ENCODE peak calls at places on chromosomes 16 and 17, in four cellular contexts. One of them, this sample, is unnamed.

GRCh38 chr16:27464663-27465482 is 62.9 kb downstream of the IL21R start:
- DNase-seq in left ventricle myocardium inferior: no peak
- DNase-seq in testis: no peak
- DNase-seq in cardiac fibroblast: no peak
- DNase-seq in this sample: no peak

GRCh38 chr17:61398721-61399130 is 917 bp upstream of the TBX2 start:
- DNase-seq in left ventricle myocardium inferior: no peak
- DNase-seq in testis: no peak
- DNase-seq in cardiac fibroblast: peak
- DNase-seq in this sample: no peak

GRCh38 chr16:87829123-87829980 is 40.0 kb downstream of the SLC7A5 start:
- DNase-seq in left ventricle myocardium inferior: no peak
- DNase-seq in testis: no peak
- DNase-seq in cardiac fibroblast: no peak
- DNase-seq in this sample: no peak

GRCh38 chr16:51538707-51539604 is 387.9 kb upstream of the SALL1 start:
- DNase-seq in left ventricle myocardium inferior: no peak
- DNase-seq in testis: no peak
- DNase-seq in cardiac fibroblast: peak
- DNase-seq in this sample: peak

GRCh38 chr17:78689029-78689428 is 93.0 kb downstream of the CYTH1 start:
- DNase-seq in left ventricle myocardium inferior: no peak
- DNase-seq in testis: no peak
- DNase-seq in cardiac fibroblast: no peak
- DNase-seq in this sample: no peak

GRCh38 chr17:77491921-77492445 is 351.2 kb downstream of the SEC14L1 start:
- DNase-seq in left ventricle myocardium inferior: peak
- DNase-seq in testis: no peak
- DNase-seq in cardiac fibroblast: no peak
- DNase-seq in this sample: no peak

GRCh38 chr16:29862383-29862883 is 593 bp downstream of the CDIPT start:
- DNase-seq in left ventricle myocardium inferior: peak
- DNase-seq in testis: peak
- DNase-seq in cardiac fibroblast: peak
- DNase-seq in this sample: no peak

GRCh38 chr17:73952498-73953205 is 250.8 kb upstream of the RPL38 start:
- DNase-seq in left ventricle myocardium inferior: peak
- DNase-seq in testis: peak
- DNase-seq in cardiac fibroblast: no peak
- DNase-seq in this sample: no peak

GRCh38 chr17:55161935-55162555 is 102.7 kb upstream of the HLF start:
- DNase-seq in left ventricle myocardium inferior: no peak
- DNase-seq in testis: no peak
- DNase-seq in cardiac fibroblast: peak
- DNase-seq in this sample: peak

GRCh38 chr17:70434536-70435490 is 265.5 kb downstream of the KCNJ2 start:
- DNase-seq in left ventricle myocardium inferior: no peak
- DNase-seq in testis: no peak
- DNase-seq in cardiac fibroblast: no peak
- DNase-seq in this sample: no peak

GRCh38 chr17:14205992-14206461 is 30.6 kb downstream of the CDRT15 start:
- DNase-seq in left ventricle myocardium inferior: peak
- DNase-seq in testis: no peak
- DNase-seq in cardiac fibroblast: no peak
- DNase-seq in this sample: no peak

GRCh38 chr16:3027983-3028715 is 4.3 kb downstream of the THOC6 start:
- DNase-seq in left ventricle myocardium inferior: peak
- DNase-seq in testis: peak
- DNase-seq in cardiac fibroblast: peak
- DNase-seq in this sample: peak

GRCh38 chr17:79594271-79594670 is 16.6 kb downstream of the RBFOX3 start:
- DNase-seq in left ventricle myocardium inferior: no peak
- DNase-seq in testis: no peak
- DNase-seq in cardiac fibroblast: no peak
- DNase-seq in this sample: no peak

GRCh38 chr16:24523569-24523968 is 15.8 kb upstream of the RBBP6 start:
- DNase-seq in left ventricle myocardium inferior: no peak
- DNase-seq in testis: peak
- DNase-seq in cardiac fibroblast: no peak
- DNase-seq in this sample: no peak

GRCh38 chr17:27811961-27812360 is 11.6 kb upstream of the NOS2 start:
- DNase-seq in left ventricle myocardium inferior: no peak
- DNase-seq in testis: no peak
- DNase-seq in cardiac fibroblast: no peak
- DNase-seq in this sample: no peak

GRCh38 chr17:14790518-14790917 is 474.6 kb downstream of the PMP22 start:
- DNase-seq in left ventricle myocardium inferior: no peak
- DNase-seq in testis: no peak
- DNase-seq in cardiac fibroblast: peak
- DNase-seq in this sample: peak

GRCh38 chr16:77409311-77409710 is 25.5 kb downstream of the ADAMTS18 start:
- DNase-seq in left ventricle myocardium inferior: no peak
- DNase-seq in testis: no peak
- DNase-seq in cardiac fibroblast: no peak
- DNase-seq in this sample: no peak

GRCh38 chr16:12658506-12658905 is 145.2 kb downstream of the CPPED1 start:
- DNase-seq in left ventricle myocardium inferior: no peak
- DNase-seq in testis: no peak
- DNase-seq in cardiac fibroblast: no peak
- DNase-seq in this sample: no peak

GRCh38 chr17:35372846-35373531 is 432 bp downstream of the SLFN11 start:
- DNase-seq in left ventricle myocardium inferior: peak
- DNase-seq in testis: no peak
- DNase-seq in cardiac fibroblast: peak
- DNase-seq in this sample: no peak

GRCh38 chr17:44546711-44547606 is 10.3 kb upstream of the FZD2 start:
- DNase-seq in left ventricle myocardium inferior: no peak
- DNase-seq in testis: no peak
- DNase-seq in cardiac fibroblast: peak
- DNase-seq in this sample: peak

GRCh38 chr16:65700599-65700998 is 578.7 kb upstream of the CDH11 start:
- DNase-seq in left ventricle myocardium inferior: no peak
- DNase-seq in testis: no peak
- DNase-seq in cardiac fibroblast: no peak
- DNase-seq in this sample: no peak

DNA sequence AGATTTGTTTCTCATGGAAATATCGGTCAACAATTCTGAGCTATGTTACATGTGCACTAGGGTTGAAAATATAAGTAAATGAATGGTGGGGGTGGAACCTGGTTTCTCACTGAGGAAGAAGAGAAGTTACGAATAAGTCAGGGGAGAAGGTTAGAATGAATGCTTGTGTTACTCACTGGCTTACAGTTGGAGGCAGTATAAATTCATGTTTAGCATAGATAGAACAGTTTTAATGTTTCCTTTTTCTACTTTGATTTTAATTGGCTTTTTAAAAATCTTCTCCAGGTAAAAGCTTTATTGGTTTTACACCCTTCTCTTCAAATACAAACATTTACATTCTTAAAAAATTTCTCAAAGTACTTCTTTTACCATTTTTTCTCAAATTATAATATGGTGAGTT is 1113.7 kb downstream of the CDH11 start:
- DNase-seq in left ventricle myocardium inferior: no peak
- DNase-seq in testis: no peak
- DNase-seq in cardiac fibroblast: no peak
- DNase-seq in this sample: no peak
- TF ChIP-seq CTCF in left ventricle myocardium inferior: no peak
- TF ChIP-seq CTCF in testis: no peak
- TF ChIP-seq CTCF in cardiac fibroblast: no peak
- TF ChIP-seq CTCF in this sample: peak

DNA sequence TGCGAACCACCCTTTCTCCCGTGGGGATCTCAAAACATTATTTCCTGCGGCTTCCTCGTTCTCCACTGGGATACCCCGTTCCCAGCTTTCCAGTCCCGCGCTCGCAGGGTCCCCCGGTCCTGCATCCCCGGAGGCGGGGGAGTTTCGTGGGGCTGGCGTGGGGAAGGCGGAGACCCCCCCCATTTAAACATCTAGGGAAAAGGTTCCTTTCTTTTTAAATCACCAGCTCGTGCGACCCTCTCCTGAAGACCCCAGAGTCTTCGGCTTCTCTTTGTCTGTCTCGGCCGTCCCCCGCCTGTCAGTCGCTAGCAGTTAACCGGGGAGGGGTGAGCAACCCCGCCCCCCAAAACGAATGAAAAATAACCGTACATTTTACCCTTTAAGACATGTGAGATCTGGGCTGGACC is 486 bp upstream of the IGF2BP1 start:
- DNase-seq in left ventricle myocardium inferior: no peak
- DNase-seq in testis: no peak
- DNase-seq in cardiac fibroblast: no peak
- DNase-seq in this sample: no peak
- H3K4me3 ChIP-seq in left ventricle myocardium inferior: peak
- H3K4me3 ChIP-seq in testis: peak
- H3K4me3 ChIP-seq in cardiac fibroblast: peak
- H3K4me3 ChIP-seq in this sample: peak

DNA sequence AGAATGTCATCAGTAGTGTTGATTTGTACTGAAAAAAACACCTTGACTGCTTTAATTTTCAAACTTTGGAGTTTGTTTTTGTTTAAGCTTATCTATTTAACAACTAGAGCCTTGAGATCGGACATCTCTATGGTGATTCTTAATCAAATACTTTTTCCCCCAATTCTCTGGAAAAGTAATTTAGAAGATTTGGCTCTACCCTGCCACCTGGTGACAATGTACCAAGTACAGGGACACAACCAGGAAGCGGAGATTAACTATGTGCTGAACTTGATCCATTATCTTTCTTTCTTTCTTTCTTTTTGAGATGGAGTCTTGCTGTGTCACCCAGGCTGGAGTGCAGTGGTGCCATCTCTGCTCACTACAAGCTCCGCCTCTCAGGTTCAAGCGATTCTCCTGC is 30.8 kb downstream of the USP43 start:
- DNase-seq in left ventricle myocardium inferior: no peak
- DNase-seq in testis: peak
- DNase-seq in cardiac fibroblast: no peak
- DNase-seq in this sample: no peak
- TF ChIP-seq CTCF in left ventricle myocardium inferior: peak
- TF ChIP-seq CTCF in testis: no peak
- TF ChIP-seq CTCF in cardiac fibroblast: no peak
- TF ChIP-seq CTCF in this sample: peak

GRCh38 chr17:75897076-75898019 is 597 bp upstream of the TRIM65 start:
- DNase-seq in left ventricle myocardium inferior: no peak
- DNase-seq in testis: no peak
- DNase-seq in cardiac fibroblast: no peak
- DNase-seq in this sample: no peak
- H3K4me3 ChIP-seq in left ventricle myocardium inferior: peak
- H3K4me3 ChIP-seq in testis: peak
- H3K4me3 ChIP-seq in cardiac fibroblast: peak
- H3K4me3 ChIP-seq in this sample: peak

GRCh38 chr17:6496116-6496481 is 51.8 kb downstream of the PIMREG start:
- DNase-seq in left ventricle myocardium inferior: no peak
- DNase-seq in testis: no peak
- DNase-seq in cardiac fibroblast: no peak
- DNase-seq in this sample: no peak

GRCh38 chr17:6497496-6498221 is 53.4 kb downstream of the PIMREG start:
- DNase-seq in left ventricle myocardium inferior: no peak
- DNase-seq in testis: no peak
- DNase-seq in cardiac fibroblast: no peak
- DNase-seq in this sample: no peak

GRCh38 chr17:6496636-6497441 is 52.6 kb downstream of the PIMREG start:
- DNase-seq in left ventricle myocardium inferior: no peak
- DNase-seq in testis: no peak
- DNase-seq in cardiac fibroblast: no peak
- DNase-seq in this sample: no peak

GRCh38 chr17:6494239-6494941 is 50.1 kb downstream of the PIMREG start:
- DNase-seq in left ventricle myocardium inferior: no peak
- DNase-seq in testis: no peak
- DNase-seq in cardiac fibroblast: no peak
- DNase-seq in this sample: no peak

DNA sequence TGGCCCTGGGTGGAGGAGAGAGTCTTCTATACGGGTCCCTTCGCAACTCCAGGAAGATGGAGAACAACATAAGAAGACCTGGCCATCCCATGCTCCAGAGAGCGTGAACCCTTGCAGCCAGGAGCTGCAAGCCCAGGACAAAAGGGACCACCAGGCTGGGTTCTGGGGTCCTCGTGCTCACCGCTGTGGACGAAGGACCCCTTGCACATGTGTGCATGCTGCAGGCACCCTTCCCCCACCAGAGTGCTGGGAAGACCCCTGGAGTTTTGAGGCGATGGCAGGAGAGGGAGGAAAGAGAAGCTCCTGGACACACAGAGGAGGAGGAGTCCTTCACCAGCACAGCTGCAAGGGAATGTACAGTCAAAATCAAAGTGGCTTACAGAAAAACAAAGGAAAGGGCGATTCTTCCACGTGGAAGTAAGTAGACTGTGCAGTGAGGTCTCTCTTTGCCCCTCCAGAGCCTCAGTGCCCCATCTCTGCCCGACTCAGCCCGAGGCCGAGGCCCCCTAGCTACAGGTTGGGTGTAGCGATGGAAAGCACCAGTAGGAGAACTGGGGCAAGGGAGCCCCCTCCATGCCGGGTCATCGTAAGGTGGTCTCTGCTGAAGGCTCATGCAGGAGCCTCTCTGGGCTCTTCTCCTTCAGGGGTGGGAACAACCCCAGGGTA is 51.3 kb downstream of the PIMREG start:
- DNase-seq in left ventricle myocardium inferior: no peak
- DNase-seq in testis: no peak
- DNase-seq in cardiac fibroblast: no peak
- DNase-seq in this sample: no peak
- TF ChIP-seq CTCF in left ventricle myocardium inferior: no peak
- TF ChIP-seq CTCF in testis: no peak
- TF ChIP-seq CTCF in cardiac fibroblast: peak
- TF ChIP-seq CTCF in this sample: peak

DNA sequence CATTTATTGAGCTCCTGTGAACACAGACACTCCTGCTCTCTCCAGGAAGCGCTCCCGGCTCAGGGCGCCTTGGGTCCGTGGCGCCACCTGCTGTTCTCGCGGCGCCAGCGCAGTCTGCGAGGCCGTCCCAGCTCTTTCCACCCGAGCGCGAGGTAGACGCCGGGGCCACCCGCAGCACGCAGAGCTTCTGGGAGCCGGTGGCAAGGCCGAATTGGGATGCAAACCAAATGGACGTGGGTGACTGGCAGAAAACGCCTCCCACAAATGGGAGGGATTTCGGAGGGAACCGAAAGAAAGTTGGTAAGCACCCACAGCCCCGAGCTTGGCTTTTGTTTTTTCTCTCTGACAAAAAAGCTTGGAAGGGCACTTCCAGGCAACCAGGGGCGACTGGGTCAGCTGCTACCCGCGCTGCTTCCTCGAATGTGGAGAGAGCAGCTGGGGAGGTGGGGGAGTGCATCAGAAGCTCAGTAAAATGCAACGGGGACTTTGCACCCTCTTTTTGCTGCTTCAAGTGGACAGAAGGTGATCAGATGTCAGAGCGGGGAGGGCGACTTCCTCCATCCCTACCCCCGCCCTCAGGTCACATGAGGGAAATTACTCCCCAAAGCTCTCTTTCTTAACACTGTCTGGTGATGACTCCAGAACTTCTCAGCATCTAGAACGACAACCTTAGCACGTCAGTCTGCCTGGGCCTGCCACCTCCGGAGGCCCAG is 13.5 kb upstream of the N4BP1 start:
- DNase-seq in left ventricle myocardium inferior: peak
- DNase-seq in testis: peak
- DNase-seq in cardiac fibroblast: peak
- DNase-seq in this sample: peak
- H3K4me3 ChIP-seq in left ventricle myocardium inferior: peak
- H3K4me3 ChIP-seq in testis: peak
- H3K4me3 ChIP-seq in cardiac fibroblast: peak
- H3K4me3 ChIP-seq in this sample: peak

GRCh38 chr16:89357460-89357859 is 132.9 kb downstream of the ANKRD11 start:
- DNase-seq in left ventricle myocardium inferior: peak
- DNase-seq in testis: no peak
- DNase-seq in cardiac fibroblast: no peak
- DNase-seq in this sample: no peak
- TF ChIP-seq CTCF in left ventricle myocardium inferior: peak
- TF ChIP-seq CTCF in testis: no peak
- TF ChIP-seq CTCF in cardiac fibroblast: no peak
- TF ChIP-seq CTCF in this sample: no peak

This sample was measured in astrocyte of the spinal cord.